ENCODE peak calls at places on chromosome 16, in five cellular contexts. D is T-helper 9 cell, S is T-cell, T is HEK293T, V is renal cortical epithelial cell. M is an unnamed sample.

GRCh38 chr16:29315046-29315445 is 91.5 kb downstream of the NPIPB11 start:
- DNase-seq in D (no peak), S (no peak), T (no peak), V (no peak), M (no peak)

GRCh38 chr16:58462997-58463891 is 36.7 kb upstream of the NDRG4 start:
- DNase-seq in D (no peak), S (no peak), T (peak), V (no peak), M (no peak)

GRCh38 chr16:86231321-86231995 is 278.9 kb upstream of the FOXF1 start:
- DNase-seq in D (no peak), S (no peak), T (no peak), V (no peak), M (no peak)

GRCh38 chr16:68752602-68753001 is 15.5 kb downstream of the CDH1 start:
- DNase-seq in D (no peak), S (no peak), T (no peak), V (no peak), M (no peak)

GRCh38 chr16:49857423-49858181 is 1.7 kb upstream of the ZNF423 start:
- DNase-seq in D (peak), S (no peak), T (peak), V (no peak), M (peak)

GRCh38 chr16:2275476-2276450 is 7.8 kb upstream of the RNPS1 start:
- DNase-seq in D (no peak), S (no peak), T (no peak), V (no peak), M (no peak)

GRCh38 chr16:64339052-64339770 is 782.7 kb downstream of the CDH11 start:
- DNase-seq in D (no peak), S (no peak), T (no peak), V (peak), M (no peak)

GRCh38 chr16:3824121-3824795 is 56.3 kb downstream of the CREBBP start:
- DNase-seq in D (no peak), S (no peak), T (no peak), V (no peak), M (no peak)

GRCh38 chr16:60142991-60143705 is 1409.0 kb upstream of the GOT2 start:
- DNase-seq in D (no peak), S (no peak), T (no peak), V (no peak), M (no peak)

GRCh38 chr16:74725641-74726040 is 25.0 kb upstream of the MLKL start:
- DNase-seq in D (no peak), S (no peak), T (no peak), V (no peak), M (no peak)

GRCh38 chr16:17476414-17477259 is 5.9 kb upstream of the XYLT1 start:
- DNase-seq in D (peak), S (no peak), T (peak), V (peak), M (peak)

GRCh38 chr16:3641801-3642396 is 12.6 kb upstream of the DNASE1 start:
- DNase-seq in D (no peak), S (no peak), T (no peak), V (no peak), M (no peak)

GRCh38 chr16:73433493-73434307 is 385.8 kb upstream of the ZFHX3 start:
- DNase-seq in D (no peak), S (no peak), T (no peak), V (no peak), M (no peak)

GRCh38 chr16:67312450-67313118 is 14.0 kb downstream of the KCTD19 start:
- DNase-seq in D (no peak), S (no peak), T (peak), V (no peak), M (no peak)